ENCODE peak calls at places on chromosomes 11 and 22, in ten cellular contexts. One of them, this sample, is unnamed.

GRCh38 chr22:19303785-19304184 is 12.3 kb upstream of the CLTCL1 start:
- DNase-seq in transverse colon: no peak
- DNase-seq in HepG2: no peak
- DNase-seq in esophagus muscularis mucosa: no peak
- DNase-seq in spleen: no peak
- DNase-seq in prostate gland: no peak
- DNase-seq in sigmoid colon: no peak
- DNase-seq in K562: no peak
- DNase-seq in endothelial cell of umbilical vein: no peak
- DNase-seq in stomach: no peak
- DNase-seq in this sample: no peak

GRCh38 chr11:68413591-68413999 is 47.0 kb upstream of the PPP6R3 start:
- DNase-seq in spleen: no peak
- DNase-seq in sigmoid colon: no peak
- DNase-seq in K562: no peak
- DNase-seq in transverse colon: no peak
- DNase-seq in esophagus muscularis mucosa: no peak
- DNase-seq in endothelial cell of umbilical vein: no peak
- DNase-seq in prostate gland: no peak
- DNase-seq in stomach: no peak
- DNase-seq in HepG2: no peak
- DNase-seq in this sample: no peak

GRCh38 chr22:49113758-49114157 is 713.9 kb downstream of the BRD1 start:
- DNase-seq in prostate gland: no peak
- DNase-seq in sigmoid colon: no peak
- DNase-seq in esophagus muscularis mucosa: no peak
- DNase-seq in HepG2: no peak
- DNase-seq in stomach: no peak
- DNase-seq in K562: no peak
- DNase-seq in endothelial cell of umbilical vein: no peak
- DNase-seq in spleen: no peak
- DNase-seq in transverse colon: no peak
- DNase-seq in this sample: no peak

GRCh38 chr22:24315367-24315781 is 44.7 kb downstream of the SPECC1L start:
- DNase-seq in prostate gland: no peak
- DNase-seq in transverse colon: no peak
- DNase-seq in sigmoid colon: no peak
- DNase-seq in HepG2: peak
- DNase-seq in stomach: no peak
- DNase-seq in endothelial cell of umbilical vein: peak
- DNase-seq in spleen: no peak
- DNase-seq in esophagus muscularis mucosa: no peak
- DNase-seq in K562: no peak
- DNase-seq in this sample: no peak

GRCh38 chr11:76854709-76855108 is 6.0 kb upstream of the ACER3 start:
- DNase-seq in K562: no peak
- DNase-seq in transverse colon: no peak
- DNase-seq in endothelial cell of umbilical vein: no peak
- DNase-seq in stomach: no peak
- DNase-seq in esophagus muscularis mucosa: no peak
- DNase-seq in prostate gland: no peak
- DNase-seq in sigmoid colon: no peak
- DNase-seq in spleen: no peak
- DNase-seq in HepG2: no peak
- DNase-seq in this sample: no peak

GRCh38 chr11:62545437-62546243 is 966 bp downstream of the AHNAK start:
- DNase-seq in stomach: peak
- DNase-seq in HepG2: peak
- DNase-seq in esophagus muscularis mucosa: peak
- DNase-seq in endothelial cell of umbilical vein: peak
- DNase-seq in transverse colon: peak
- DNase-seq in spleen: peak
- DNase-seq in prostate gland: peak
- DNase-seq in K562: peak
- DNase-seq in sigmoid colon: peak
- DNase-seq in this sample: no peak

GRCh38 chr11:109859325-109859724 is 233.9 kb upstream of the ZC3H12C start:
- DNase-seq in K562: no peak
- DNase-seq in HepG2: peak
- DNase-seq in prostate gland: no peak
- DNase-seq in spleen: no peak
- DNase-seq in esophagus muscularis mucosa: no peak
- DNase-seq in transverse colon: no peak
- DNase-seq in sigmoid colon: no peak
- DNase-seq in endothelial cell of umbilical vein: peak
- DNase-seq in stomach: no peak
- DNase-seq in this sample: no peak

GRCh38 chr11:6443269-6444003 is 2.6 kb upstream of the HPX start:
- DNase-seq in spleen: peak
- DNase-seq in endothelial cell of umbilical vein: peak
- DNase-seq in transverse colon: peak
- DNase-seq in stomach: peak
- DNase-seq in prostate gland: peak
- DNase-seq in sigmoid colon: peak
- DNase-seq in K562: peak
- DNase-seq in esophagus muscularis mucosa: no peak
- DNase-seq in HepG2: peak
- DNase-seq in this sample: peak

DNA sequence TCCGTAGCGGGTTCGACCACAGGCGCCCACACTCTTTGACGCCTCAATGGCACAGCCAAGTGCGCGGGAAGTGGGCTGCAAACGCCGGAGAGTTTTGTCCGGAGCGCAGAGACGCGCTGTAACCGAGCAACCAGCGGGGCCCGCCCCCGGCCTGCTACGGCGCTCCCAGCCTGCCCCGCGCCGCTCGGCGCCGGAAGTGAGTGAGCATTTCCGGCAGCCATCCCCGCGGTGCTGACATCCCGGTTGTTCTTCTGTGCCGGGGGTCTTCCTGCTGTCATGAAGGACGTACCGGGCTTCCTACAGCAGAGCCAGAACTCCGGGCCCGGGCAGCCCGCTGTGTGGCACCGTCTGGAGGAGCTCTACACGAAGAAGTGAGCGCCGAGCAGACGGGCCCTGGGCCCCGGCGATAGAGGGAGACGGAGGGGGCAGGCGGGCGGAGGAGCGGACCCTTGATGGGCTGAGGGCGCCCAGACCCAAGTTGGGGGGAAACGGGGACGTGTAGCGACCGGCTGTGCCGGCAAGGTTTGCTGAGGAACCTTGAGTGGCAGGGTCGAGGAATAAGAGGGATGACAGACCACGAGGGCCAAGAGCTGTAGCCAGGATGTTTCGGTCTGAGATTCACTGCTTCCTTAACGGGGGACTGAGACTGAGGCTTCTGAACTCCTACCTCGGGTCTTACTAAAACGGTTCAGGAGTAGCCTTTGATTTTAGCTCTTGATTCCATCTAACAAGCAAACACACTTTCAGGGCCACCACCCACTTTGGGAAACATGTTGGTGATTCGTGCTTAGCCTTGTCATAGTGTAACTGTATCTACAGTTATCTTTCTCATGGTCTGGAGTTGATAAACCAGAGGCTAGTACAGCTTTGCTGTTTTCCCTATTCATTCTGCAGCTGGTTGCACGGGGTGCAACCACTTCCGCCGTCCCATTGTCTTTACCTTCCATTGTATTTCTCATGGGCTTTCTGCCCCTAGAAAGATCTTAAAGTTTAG is at the start of gene PSMD13:
- DNase-seq in K562: peak
- DNase-seq in stomach: peak
- DNase-seq in endothelial cell of umbilical vein: peak
- DNase-seq in esophagus muscularis mucosa: peak
- DNase-seq in sigmoid colon: peak
- DNase-seq in transverse colon: peak
- DNase-seq in HepG2: peak
- DNase-seq in prostate gland: peak
- DNase-seq in spleen: peak
- DNase-seq in this sample: peak
- TF ChIP-seq POLR2A in K562: peak
- TF ChIP-seq POLR2A in stomach: no peak
- TF ChIP-seq POLR2A in endothelial cell of umbilical vein: peak
- TF ChIP-seq POLR2A in esophagus muscularis mucosa: no peak
- TF ChIP-seq POLR2A in sigmoid colon: peak
- TF ChIP-seq POLR2A in transverse colon: peak
- TF ChIP-seq POLR2A in HepG2: peak
- TF ChIP-seq POLR2A in prostate gland: peak
- TF ChIP-seq POLR2A in spleen: no peak
- TF ChIP-seq POLR2A in this sample: peak

DNA sequence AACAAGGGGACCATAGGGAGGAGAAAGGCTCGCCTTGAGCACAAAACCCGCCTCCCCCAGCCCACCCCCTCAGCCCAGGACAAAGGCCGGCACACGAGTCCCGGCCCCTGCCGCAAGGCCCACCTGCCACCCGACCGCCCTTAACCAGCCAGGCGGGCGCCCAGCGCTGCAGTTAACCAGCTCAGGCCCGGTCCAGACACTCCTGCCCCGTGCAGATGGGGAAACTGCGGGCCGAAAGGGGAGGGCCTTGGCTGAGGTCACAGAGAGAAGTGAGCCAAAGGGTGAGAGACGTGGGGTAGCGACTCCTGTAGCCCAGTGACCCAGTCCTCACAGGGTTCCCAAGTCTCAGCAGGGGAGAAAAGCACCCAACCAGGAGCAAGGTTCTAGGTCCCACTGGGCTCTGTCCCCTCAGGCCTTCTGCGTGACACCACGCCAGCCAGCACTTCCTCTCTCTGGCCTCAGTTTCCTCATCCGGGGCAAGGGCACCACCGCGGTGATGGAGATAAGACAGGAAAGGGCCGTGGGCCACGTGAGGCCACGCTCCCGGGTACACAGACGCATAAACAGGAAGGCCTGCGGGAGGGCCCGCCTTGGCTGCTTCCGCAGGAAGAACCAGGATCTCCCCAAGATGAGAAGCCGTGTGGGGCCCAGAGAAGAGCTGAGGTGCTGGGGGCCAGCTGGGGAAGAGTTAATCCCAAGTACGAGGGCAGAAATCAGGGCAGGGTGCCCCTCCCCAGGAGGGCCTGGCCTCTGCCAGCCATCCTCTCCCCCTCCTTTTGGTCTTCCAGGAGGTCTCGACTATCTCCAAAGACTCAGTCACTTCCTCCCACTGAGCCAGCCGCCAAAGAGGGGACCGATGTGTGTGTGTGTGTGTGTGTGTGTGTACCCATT is 1.8 kb downstream of the MFNG start:
- DNase-seq in prostate gland: peak
- DNase-seq in spleen: peak
- DNase-seq in HepG2: no peak
- DNase-seq in endothelial cell of umbilical vein: peak
- DNase-seq in sigmoid colon: peak
- DNase-seq in esophagus muscularis mucosa: peak
- DNase-seq in transverse colon: peak
- DNase-seq in stomach: peak
- DNase-seq in K562: no peak
- DNase-seq in this sample: peak
- TF ChIP-seq POLR2AphosphoS5 in prostate gland: peak
- TF ChIP-seq POLR2AphosphoS5 in spleen: peak
- TF ChIP-seq POLR2AphosphoS5 in HepG2: no peak
- TF ChIP-seq POLR2AphosphoS5 in endothelial cell of umbilical vein: peak
- TF ChIP-seq POLR2AphosphoS5 in sigmoid colon: peak
- TF ChIP-seq POLR2AphosphoS5 in esophagus muscularis mucosa: peak
- TF ChIP-seq POLR2AphosphoS5 in transverse colon: peak
- TF ChIP-seq POLR2AphosphoS5 in stomach: peak
- TF ChIP-seq POLR2AphosphoS5 in K562: no peak
- TF ChIP-seq POLR2AphosphoS5 in this sample: peak

GRCh38 chr11:86922225-86922624 is 33.0 kb downstream of the FZD4 start:
- DNase-seq in esophagus muscularis mucosa: no peak
- DNase-seq in spleen: no peak
- DNase-seq in prostate gland: no peak
- DNase-seq in HepG2: no peak
- DNase-seq in endothelial cell of umbilical vein: no peak
- DNase-seq in stomach: no peak
- DNase-seq in transverse colon: no peak
- DNase-seq in sigmoid colon: no peak
- DNase-seq in K562: no peak
- DNase-seq in this sample: no peak

GRCh38 chr11:86918943-86919342 is 36.3 kb downstream of the FZD4 start:
- DNase-seq in transverse colon: no peak
- DNase-seq in K562: no peak
- DNase-seq in endothelial cell of umbilical vein: peak
- DNase-seq in prostate gland: no peak
- DNase-seq in esophagus muscularis mucosa: no peak
- DNase-seq in HepG2: no peak
- DNase-seq in sigmoid colon: no peak
- DNase-seq in stomach: no peak
- DNase-seq in spleen: no peak
- DNase-seq in this sample: no peak

GRCh38 chr11:86919557-86920210 is 35.5 kb downstream of the FZD4 start:
- DNase-seq in HepG2: peak
- DNase-seq in prostate gland: no peak
- DNase-seq in K562: peak
- DNase-seq in sigmoid colon: no peak
- DNase-seq in transverse colon: no peak
- DNase-seq in stomach: no peak
- DNase-seq in endothelial cell of umbilical vein: peak
- DNase-seq in esophagus muscularis mucosa: no peak
- DNase-seq in spleen: no peak
- DNase-seq in this sample: peak

GRCh38 chr11:86926975-86927374 is 28.2 kb downstream of the FZD4 start:
- DNase-seq in transverse colon: no peak
- DNase-seq in esophagus muscularis mucosa: no peak
- DNase-seq in prostate gland: no peak
- DNase-seq in HepG2: no peak
- DNase-seq in endothelial cell of umbilical vein: no peak
- DNase-seq in spleen: no peak
- DNase-seq in stomach: no peak
- DNase-seq in sigmoid colon: no peak
- DNase-seq in K562: no peak
- DNase-seq in this sample: no peak

DNA sequence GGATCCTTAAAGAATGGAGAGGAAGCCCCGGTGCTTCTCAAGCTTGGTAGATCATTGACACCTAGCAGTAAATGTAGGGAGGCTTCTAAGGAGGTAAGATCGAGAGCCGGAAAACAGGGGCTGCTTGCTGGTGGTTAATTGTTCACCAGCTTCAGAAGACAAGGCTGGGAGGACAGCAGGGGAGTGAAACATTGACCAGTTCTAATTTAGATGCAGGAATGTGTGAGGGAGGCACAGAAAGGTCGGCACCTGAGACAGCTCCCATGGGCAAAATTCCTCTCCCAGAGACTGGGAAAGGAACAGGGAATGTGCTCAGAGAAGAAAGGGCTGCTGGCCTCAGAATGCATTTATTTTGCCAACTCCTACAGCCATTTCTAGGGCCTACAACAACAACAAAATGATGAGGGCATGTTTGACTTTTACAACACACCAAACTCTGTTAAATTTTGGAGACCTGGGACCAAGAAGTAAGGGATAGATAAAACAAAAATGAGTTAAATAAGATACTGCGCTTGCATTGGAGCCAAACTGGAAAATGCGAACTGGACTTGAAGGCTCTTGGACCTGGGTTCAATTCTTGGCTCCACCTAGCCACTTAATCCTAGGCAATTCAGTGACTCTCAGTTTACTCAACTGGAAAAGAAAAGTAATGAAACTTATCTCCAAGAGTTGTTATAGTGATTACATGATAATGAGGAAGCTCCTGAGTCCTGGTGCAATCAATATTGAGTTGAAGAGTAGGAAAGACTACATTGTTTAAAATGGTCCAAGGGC is 31.0 kb downstream of the FZD4 start:
- DNase-seq in prostate gland: no peak
- DNase-seq in esophagus muscularis mucosa: no peak
- DNase-seq in spleen: no peak
- DNase-seq in K562: no peak
- DNase-seq in sigmoid colon: no peak
- DNase-seq in stomach: no peak
- DNase-seq in endothelial cell of umbilical vein: no peak
- DNase-seq in HepG2: peak
- DNase-seq in transverse colon: no peak
- DNase-seq in this sample: no peak
- TF ChIP-seq POLR2A in prostate gland: no peak
- TF ChIP-seq POLR2A in esophagus muscularis mucosa: no peak
- TF ChIP-seq POLR2A in spleen: no peak
- TF ChIP-seq POLR2A in K562: no peak
- TF ChIP-seq POLR2A in sigmoid colon: no peak
- TF ChIP-seq POLR2A in stomach: no peak
- TF ChIP-seq POLR2A in endothelial cell of umbilical vein: no peak
- TF ChIP-seq POLR2A in HepG2: no peak
- TF ChIP-seq POLR2A in transverse colon: no peak
- TF ChIP-seq POLR2A in this sample: no peak

GRCh38 chr11:439315-440064 is 2.3 kb downstream of the ANO9 start:
- DNase-seq in spleen: no peak
- DNase-seq in sigmoid colon: no peak
- DNase-seq in HepG2: no peak
- DNase-seq in stomach: no peak
- DNase-seq in transverse colon: no peak
- DNase-seq in endothelial cell of umbilical vein: no peak
- DNase-seq in prostate gland: no peak
- DNase-seq in esophagus muscularis mucosa: no peak
- DNase-seq in K562: no peak
- DNase-seq in this sample: no peak

GRCh38 chr11:438101-438844 is 3.5 kb downstream of the ANO9 start:
- DNase-seq in endothelial cell of umbilical vein: no peak
- DNase-seq in K562: no peak
- DNase-seq in prostate gland: no peak
- DNase-seq in HepG2: no peak
- DNase-seq in stomach: no peak
- DNase-seq in sigmoid colon: no peak
- DNase-seq in transverse colon: no peak
- DNase-seq in spleen: no peak
- DNase-seq in esophagus muscularis mucosa: no peak
- DNase-seq in this sample: no peak

GRCh38 chr11:441043-441417 is 781 bp downstream of the ANO9 start:
- DNase-seq in HepG2: no peak
- DNase-seq in K562: no peak
- DNase-seq in esophagus muscularis mucosa: no peak
- DNase-seq in stomach: no peak
- DNase-seq in spleen: no peak
- DNase-seq in prostate gland: no peak
- DNase-seq in sigmoid colon: no peak
- DNase-seq in endothelial cell of umbilical vein: no peak
- DNase-seq in transverse colon: no peak
- DNase-seq in this sample: no peak

GRCh38 chr11:441418-442274 is at the start of gene ANO9:
- DNase-seq in transverse colon: peak
- DNase-seq in esophagus muscularis mucosa: no peak
- DNase-seq in stomach: peak
- DNase-seq in spleen: peak
- DNase-seq in HepG2: peak
- DNase-seq in sigmoid colon: no peak
- DNase-seq in prostate gland: peak
- DNase-seq in K562: peak
- DNase-seq in endothelial cell of umbilical vein: no peak
- DNase-seq in this sample: peak

DNA sequence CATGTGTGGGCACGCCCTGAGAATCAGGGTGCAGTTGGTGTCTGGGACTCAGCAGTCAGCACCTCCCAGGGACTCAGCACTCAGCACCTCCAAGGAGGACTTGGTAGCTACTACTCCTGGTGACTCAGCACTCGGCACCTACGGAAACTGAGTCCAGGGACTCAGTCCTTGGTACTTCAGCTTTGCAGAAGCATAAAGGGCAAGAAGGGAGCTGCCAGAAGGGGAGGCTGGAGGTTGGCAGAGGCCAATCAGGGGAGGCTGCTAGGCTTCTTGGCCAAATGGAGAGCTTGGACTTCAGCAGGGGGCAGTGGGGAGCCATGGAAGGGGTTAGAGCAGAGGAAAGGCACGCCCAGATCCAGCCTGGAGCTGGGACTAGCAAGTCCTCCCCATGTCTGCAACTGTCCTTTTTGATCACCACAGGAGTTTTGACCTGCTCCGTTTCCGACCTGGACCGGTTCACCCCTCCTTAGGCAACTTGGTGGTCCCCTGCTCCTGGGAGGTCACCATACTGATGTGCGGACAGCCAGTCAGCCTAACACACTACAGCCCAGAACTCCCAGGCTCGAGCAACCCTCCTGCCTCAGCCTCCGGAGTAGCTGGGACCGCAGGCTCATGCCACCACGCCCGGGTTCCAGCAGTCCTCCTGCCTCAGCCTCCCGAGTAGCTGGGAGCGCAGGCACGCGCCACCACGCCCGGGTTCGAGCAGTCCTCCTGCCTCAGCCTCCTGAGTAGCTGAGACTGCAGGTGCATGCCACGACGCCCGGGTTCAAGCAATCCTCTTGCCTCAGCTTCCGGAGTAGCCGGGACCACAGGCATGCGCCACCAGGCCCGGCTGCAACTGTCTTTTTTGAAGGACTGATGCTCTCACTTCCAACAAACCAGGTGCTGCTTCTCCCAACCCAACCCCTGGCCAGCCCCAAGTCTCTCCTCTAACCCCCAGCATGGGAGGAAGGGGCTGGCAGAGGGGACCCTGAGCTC is 1.5 kb downstream of the ANO9 start:
- DNase-seq in HepG2: peak
- DNase-seq in spleen: no peak
- DNase-seq in esophagus muscularis mucosa: no peak
- DNase-seq in transverse colon: peak
- DNase-seq in sigmoid colon: no peak
- DNase-seq in K562: peak
- DNase-seq in endothelial cell of umbilical vein: no peak
- DNase-seq in stomach: no peak
- DNase-seq in prostate gland: no peak
- DNase-seq in this sample: no peak
- TF ChIP-seq POLR2AphosphoS5 in HepG2: no peak
- TF ChIP-seq POLR2AphosphoS5 in spleen: no peak
- TF ChIP-seq POLR2AphosphoS5 in esophagus muscularis mucosa: no peak
- TF ChIP-seq POLR2AphosphoS5 in transverse colon: no peak
- TF ChIP-seq POLR2AphosphoS5 in sigmoid colon: no peak
- TF ChIP-seq POLR2AphosphoS5 in K562: no peak
- TF ChIP-seq POLR2AphosphoS5 in endothelial cell of umbilical vein: no peak
- TF ChIP-seq POLR2AphosphoS5 in stomach: no peak
- TF ChIP-seq POLR2AphosphoS5 in prostate gland: no peak
- TF ChIP-seq POLR2AphosphoS5 in this sample: no peak

This sample was measured in GM12891.